ENCODE peak calls at places on chromosomes 4 and X, in five cellular contexts. O is iris pigment epithelial cell; A is AG08396; G is neural crest cell; U is activated naive CD4-positive, alpha-beta T cell treated with anti-CD3 and anti-CD28 coated beads, Interleukin-2, amount 50 U/mL, for 72 hours. I is an unnamed sample.
A peak's percentile ranks its signal among the peaks of the same experiment; 100 is the strongest.

GRCh38 chrX:101383679-101384078 is 2.3 kb downstream of the BTK start:
- DNase-seq in O (no peak), A (no peak), G (no peak), U (no peak), I (no peak)

GRCh38 chr4:68606240-68606639 is 30.1 kb upstream of the UGT2B17 start:
- DNase-seq in O (no peak), A (no peak), G (no peak), U (no peak), I (no peak)

GRCh38 chr4:119300072-119300387 is 21.9 kb downstream of the FABP2 start:
- DNase-seq in O (peak; percentile 54), A (peak; percentile 43), G (peak; percentile 19), U (peak; percentile 56), I (no peak)

GRCh38 chr4:182917182-182918043 is at the start of gene DCTD:
- DNase-seq in O (peak; percentile 70), A (peak; percentile 86), G (peak; percentile 62), U (peak; percentile 79), I (peak; percentile 19)

GRCh38 chr4:87044511-87045369 is 109.9 kb downstream of the AFF1 start:
- DNase-seq in O (no peak), A (no peak), G (no peak), U (no peak), I (no peak)

GRCh38 chr4:139857021-139857420 is 191.4 kb downstream of the MGST2 start:
- DNase-seq in O (peak; percentile 78), A (no peak), G (no peak), U (no peak), I (no peak)

GRCh38 chrX:13754765-13755164 is 20.2 kb downstream of the OFD1 start:
- DNase-seq in O (no peak), A (no peak), G (no peak), U (no peak), I (no peak)

GRCh38 chrX:118883994-118884393 is 60.4 kb downstream of the ZCCHC12 start:
- DNase-seq in O (no peak), A (no peak), G (no peak), U (no peak), I (no peak)

GRCh38 chr4:3417448-3417847 is 24.3 kb upstream of the HGFAC start:
- DNase-seq in O (no peak), A (no peak), G (no peak), U (peak; percentile 34), I (no peak)

GRCh38 chr4:79042079-79042674 is 102.9 kb upstream of the PAQR3 start:
- DNase-seq in O (peak; percentile 31), A (peak; percentile 32), G (no peak), U (no peak), I (peak; percentile 40)

GRCh38 chrX:20595928-20596550 is 329.3 kb upstream of the RPS6KA3 start:
- DNase-seq in O (no peak), A (no peak), G (no peak), U (peak; percentile 55), I (no peak)

GRCh38 chr4:74659576-74660411 is 134.5 kb downstream of the BTC start:
- DNase-seq in O (peak; percentile 100), A (peak; percentile 72), G (no peak), U (no peak), I (no peak)

I was measured in NCI-H774.